ENCODE peak calls at places on chromosomes 5 and 9, in eight cellular contexts. C is lung; I is nephron progenitor cell; A is posterior cingulate gyrus; X is lung microvascular endothelial cell; Y is NCI-H1092 treated with DMSO at 0.1 percent for 48 hours; J is stimulated activated CD4-positive, alpha-beta T cell treated with anti-CD3 and anti-CD28 coated beads, Interleukin-2, amount 100 ng/mL, for 48 hours; N is NCI-H1417. G is an unnamed sample.

GRCh38 chr9:130029591-130029990 is 13.4 kb downstream of the FNBP1 start:
- DNase-seq in A (no peak), Y (no peak), J (no peak), I (no peak), C (no peak), X (no peak), N (no peak), G (no peak)

GRCh38 chr9:113913426-113914195 is 37.5 kb downstream of the ZNF618 start:
- DNase-seq in J (no peak), X (no peak), Y (no peak), I (no peak), C (no peak), A (no peak), N (no peak), G (no peak)

GRCh38 chr9:70260007-70260443 is 1.2 kb downstream of the SMC5 start:
- DNase-seq in C (no peak), N (no peak), J (no peak), Y (no peak), A (no peak), I (no peak), X (no peak), G (no peak)

GRCh38 chr9:9341203-9341602 is 1271.6 kb downstream of the PTPRD start:
- DNase-seq in A (no peak), J (no peak), N (no peak), C (no peak), Y (peak), X (no peak), I (no peak), G (no peak)

GRCh38 chr5:169415948-169416347 is 115.0 kb upstream of the SLIT3 start:
- DNase-seq in Y (no peak), X (no peak), J (no peak), N (no peak), A (no peak), I (no peak), C (no peak), G (no peak)

GRCh38 chr5:40679998-40680681 is 425 bp downstream of the PTGER4 start:
- DNase-seq in J (peak), I (no peak), Y (no peak), C (peak), X (peak), A (no peak), N (no peak), G (peak)

GRCh38 chr5:134647750-134648424 is 698 bp upstream of the SEC24A start:
- DNase-seq in J (peak), A (no peak), C (peak), I (no peak), X (peak), Y (peak), N (peak), G (peak)

GRCh38 chr9:130201974-130202373 is 29.8 kb downstream of the NCS1 start:
- DNase-seq in A (no peak), I (no peak), C (no peak), J (no peak), X (no peak), Y (no peak), N (no peak), G (no peak)

GRCh38 chr5:95996904-95997751 is 35.5 kb upstream of the ELL2 start:
- DNase-seq in I (no peak), C (no peak), J (no peak), A (no peak), X (no peak), N (no peak), Y (no peak), G (no peak)

GRCh38 chr9:70563437-70564204 is 149.2 kb upstream of the KLF9 start:
- DNase-seq in N (no peak), Y (no peak), A (no peak), I (no peak), J (peak), C (no peak), X (no peak), G (peak)

GRCh38 chr9:131546336-131547084 is 1.2 kb downstream of the PRRT1B start:
- DNase-seq in C (no peak), N (peak), Y (peak), X (peak), I (peak), A (no peak), J (no peak), G (no peak)

GRCh38 chr9:121483049-121483448 is 16.6 kb downstream of the GGTA1 start:
- DNase-seq in C (no peak), I (no peak), X (no peak), A (no peak), N (no peak), Y (peak), J (no peak), G (no peak)